ENCODE peak calls at places on chromosomes 2 and 18, in ten cellular contexts. G, I, W, K, J, N, F, T, R and Z are unnamed samples.

GRCh38 chr18:35029103-35029502 is 12.1 kb upstream of the MAPRE2 start:
- DNase-seq in J (peak; percentile 15), F (no peak), I (no peak), N (no peak), W (no peak), G (no peak), T (no peak), R (no peak), K (no peak), Z (no peak)

GRCh38 chr2:127106457-127106997 is 427 bp downstream of the BIN1 start:
- DNase-seq in I (no peak), J (no peak), N (no peak), G (peak; percentile 61), W (peak; percentile 83), F (no peak), R (peak; percentile 86), K (peak; percentile 84), T (no peak), Z (no peak)

GRCh38 chr2:20428717-20429490 is 18.0 kb upstream of the RHOB start:
- DNase-seq in G (peak; percentile 29), F (no peak), T (no peak), I (no peak), W (no peak), N (no peak), K (no peak), J (no peak), R (no peak), Z (no peak)

GRCh38 chr2:182133195-182133891 is 147.7 kb downstream of the PPP1R1C start:
- DNase-seq in I (no peak), N (no peak), J (peak; percentile 35), T (no peak), R (no peak), K (no peak), G (no peak), F (peak; percentile 49), W (no peak), Z (no peak)

GRCh38 chr2:88933980-88934379 is 242.5 kb downstream of the RPIA start:
- DNase-seq in G (no peak), I (no peak), N (no peak), K (no peak), T (no peak), F (peak; percentile 26), R (no peak), J (peak; percentile 50), W (no peak), Z (no peak)

GRCh38 chr2:20457661-20458630 is 11.1 kb downstream of the RHOB start:
- DNase-seq in N (no peak), R (no peak), T (no peak), I (no peak), W (no peak), G (no peak), K (no peak), F (no peak), J (no peak), Z (no peak)

GRCh38 chr2:224252601-224253000 is 149.3 kb downstream of the FAM124B start:
- DNase-seq in T (no peak), J (no peak), W (no peak), K (no peak), F (no peak), I (peak; percentile 55), N (no peak), R (no peak), G (no peak), Z (peak; percentile 77)

GRCh38 chr2:208542465-208543041 is 136.0 kb downstream of the PTH2R start:
- DNase-seq in F (no peak), J (no peak), W (no peak), I (no peak), G (no peak), N (no peak), T (no peak), R (no peak), K (no peak), Z (no peak)

GRCh38 chr2:212526059-212526458 is 12.5 kb downstream of the ERBB4 start:
- DNase-seq in T (no peak), K (no peak), I (no peak), G (no peak), W (no peak), F (no peak), N (no peak), J (no peak), R (no peak), Z (no peak)